ENCODE peak calls at places on chromosomes 2 and 18, in five cellular contexts. Z is tibial nerve, J is H1, K is HCT116, M is adrenal gland. A is an unnamed sample. For H3K27me3, the result is how much of the 10 kb centered on the place peaks cover.

GRCh38 chr18:37403100-37403781 is 162.4 kb downstream of the CELF4 start:
- DNase-seq in Z (no peak), J (no peak), K (no peak), M (peak), A (no peak)

GRCh38 chr2:20108655-20109396 is 57.4 kb upstream of the LAPTM4A start:
- DNase-seq in Z (no peak), J (no peak), K (no peak), M (no peak), A (no peak)

GRCh38 chr2:237486819-237487448 is at the start of gene MLPH:
- DNase-seq in Z (no peak), J (no peak), K (no peak), M (no peak), A (no peak)

GRCh38 chr2:63785096-63785495 is 56.6 kb upstream of the UGP2 start:
- DNase-seq in Z (no peak), J (no peak), K (no peak), M (no peak), A (no peak)

GRCh38 chr2:177201919-177202346 is 10.7 kb upstream of the HNRNPA3 start:
- DNase-seq in Z (no peak), J (no peak), K (no peak), M (no peak), A (no peak)

GRCh38 chr2:188244383-188244782 is 47.3 kb upstream of the GULP1 start:
- DNase-seq in Z (no peak), J (no peak), K (no peak), M (no peak), A (no peak)

GRCh38 chr2:144143294-144144092 is 376.4 kb downstream of the ZEB2 start:
- DNase-seq in Z (no peak), J (no peak), K (no peak), M (no peak), A (no peak)

GRCh38 chr18:57901819-57902600 is 98.9 kb upstream of the ATP8B1 start:
- DNase-seq in Z (no peak), J (no peak), K (no peak), M (no peak), A (no peak)

GRCh38 chr2:120471166-120471565 is 125.2 kb downstream of the INHBB start:
- DNase-seq in Z (no peak), J (no peak), K (no peak), M (peak), A (no peak)

GRCh38 chr2:160731415-160731814 is 237.8 kb upstream of the RBMS1 start:
- DNase-seq in Z (no peak), J (no peak), K (no peak), M (no peak), A (no peak)

GRCh38 chr2:238163494-238164198 is 4.9 kb downstream of the ERFE start:
- DNase-seq in Z (no peak), J (no peak), K (no peak), M (no peak), A (no peak)

GRCh38 chr18:28657836-28658410 is 481.0 kb upstream of the CDH2 start:
- DNase-seq in Z (no peak), J (no peak), K (no peak), M (no peak), A (no peak)

GRCh38 chr2:205188516-205189138 is 493.7 kb upstream of the NRP2 start:
- DNase-seq in Z (peak), J (no peak), K (no peak), M (peak), A (no peak)

GRCh38 chr2:202084265-202084664 is 11.2 kb downstream of the KIAA2012 start:
- DNase-seq in Z (no peak), J (no peak), K (no peak), M (no peak), A (no peak)

GRCh38 chr18:9366126-9366714 is 31.6 kb downstream of the TWSG1 start:
- DNase-seq in Z (peak), J (peak), K (peak), M (peak), A (no peak)

GRCh38 chr18:55529581-55529980 is 58.4 kb downstream of the TCF4 start:
- DNase-seq in Z (no peak), J (no peak), K (no peak), M (no peak), A (no peak)

GRCh38 chr2:182224669-182225068 is 202.2 kb downstream of the PDE1A start:
- DNase-seq in Z (no peak), J (no peak), K (no peak), M (no peak), A (no peak)
- TF ChIP-seq POLR2A in Z (no peak), J (no peak), K (no peak), M (no peak), A (no peak)

GRCh38 chr2:42792583-42793313 is at the start of gene HAAO:
- DNase-seq in Z (no peak), J (no peak), K (no peak), M (no peak), A (no peak)

GRCh38 chr2:42795871-42796301 is 3.5 kb upstream of the HAAO start:
- DNase-seq in Z (no peak), J (no peak), K (no peak), M (no peak), A (no peak)

GRCh38 chr2:42795275-42795674 is 2.9 kb upstream of the HAAO start:
- DNase-seq in Z (no peak), J (no peak), K (no peak), M (no peak), A (no peak)

GRCh38 chr2:42793314-42794270 is 1.2 kb upstream of the HAAO start:
- DNase-seq in Z (peak), J (no peak), K (no peak), M (no peak), A (no peak)

GRCh38 chr2:42794271-42795046 is 2.1 kb upstream of the HAAO start:
- DNase-seq in Z (no peak), J (peak), K (no peak), M (no peak), A (no peak)
- TF ChIP-seq CTCF in Z (no peak), J (peak), K (no peak), M (no peak), A (no peak)

DNA sequence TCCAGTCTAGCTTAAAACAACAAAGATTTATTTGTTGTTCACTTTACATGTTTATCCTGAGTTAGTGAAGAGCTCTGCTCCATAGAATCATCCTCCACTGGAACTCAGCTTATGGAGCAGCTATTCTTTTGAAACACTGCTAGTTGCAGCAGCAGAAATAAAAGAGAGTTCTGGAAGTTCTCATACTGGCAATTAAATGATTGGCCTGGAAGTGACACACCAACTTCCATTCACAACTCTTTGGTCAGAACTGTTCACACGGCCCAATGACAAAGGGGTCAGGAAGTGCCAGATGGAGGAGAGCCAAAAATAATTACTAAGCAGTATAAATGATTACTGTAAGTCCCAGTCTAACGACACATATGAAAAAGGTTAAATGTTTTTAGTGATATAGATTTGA is 39.1 kb downstream of the FBXO11 start:
- DNase-seq in Z (peak), J (no peak), K (peak), M (peak), A (no peak)
- H3K27me3 ChIP-seq in Z (under half), J (under half), K (under half), M (under half), A (under half)

GRCh38 chr2:171432206-171432968 is 1.4 kb downstream of the METTL8 start:
- DNase-seq in Z (no peak), J (no peak), K (no peak), M (no peak), A (no peak)

GRCh38 chr2:171434671-171434980 is 600 bp downstream of the DCAF17 start:
- DNase-seq in Z (peak), J (no peak), K (no peak), M (no peak), A (no peak)

GRCh38 chr2:171432969-171433762 is 624 bp downstream of the METTL8 start:
- DNase-seq in Z (no peak), J (no peak), K (peak), M (peak), A (no peak)

GRCh38 chr2:171436307-171436706 is 2.3 kb downstream of the DCAF17 start:
- DNase-seq in Z (no peak), J (no peak), K (no peak), M (no peak), A (no peak)

GRCh38 chr2:171433763-171434670 is at the start of the genes DCAF17 and METTL8:
- DNase-seq in Z (peak), J (peak), K (peak), M (peak), A (peak)
- TF ChIP-seq POLR2A in Z (peak), J (peak), K (peak), M (peak), A (peak)

DNA sequence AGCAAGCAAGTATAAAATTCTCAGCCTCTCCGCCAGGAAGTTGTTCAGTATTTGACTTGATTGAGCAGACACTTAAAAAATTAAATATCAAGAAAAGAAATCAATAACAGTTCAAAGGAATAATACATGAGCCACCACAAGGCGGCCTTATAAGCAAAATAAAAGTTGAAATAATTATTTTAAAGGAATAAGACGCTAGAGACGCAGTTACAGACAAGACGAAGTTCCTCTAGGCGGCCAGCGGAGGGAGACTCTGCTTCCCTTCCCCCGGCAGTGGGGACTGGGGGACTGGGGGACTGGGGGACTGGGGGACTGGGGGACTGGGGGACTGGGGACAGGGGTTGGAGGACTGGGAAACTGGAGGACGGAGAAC is 524 bp downstream of the CCDC178 start:
- DNase-seq in Z (peak), J (peak), K (no peak), M (no peak), A (no peak)
- TF ChIP-seq CTCF in Z (peak), J (peak), K (no peak), M (no peak), A (peak)

DNA sequence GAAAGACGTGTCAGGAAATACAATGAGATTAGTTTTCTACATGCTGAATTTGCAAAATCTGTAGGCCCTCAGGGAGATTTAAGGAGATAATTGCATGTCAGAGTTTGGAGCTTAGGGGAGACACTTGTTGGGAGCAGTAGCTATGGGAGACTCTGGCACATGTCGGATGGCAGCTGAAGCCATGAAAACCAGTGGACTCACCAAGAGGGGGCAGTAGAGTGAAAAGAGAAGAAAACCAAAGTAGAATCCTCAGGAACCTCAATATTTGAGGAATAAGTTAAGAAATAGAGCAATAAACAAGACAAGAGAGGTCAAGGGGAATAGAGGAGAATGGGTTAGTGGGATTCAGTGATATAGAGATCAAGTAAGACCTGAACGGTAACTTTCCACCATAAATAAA is 24.8 kb downstream of the RUFY4 start:
- DNase-seq in Z (no peak), J (no peak), K (no peak), M (no peak), A (no peak)
- H3K27me3 ChIP-seq in Z (under half), J (under half), K (under half), M (under half), A (under half)

GRCh38 chr18:63141777-63142176 is 177.8 kb downstream of the BCL2 start:
- DNase-seq in Z (no peak), J (no peak), K (no peak), M (no peak), A (no peak)
- TF ChIP-seq POLR2A in Z (no peak), J (no peak), K (no peak), M (no peak), A (no peak)

GRCh38 chr18:48105317-48105716 is 174.9 kb upstream of the SMAD2 start:
- DNase-seq in Z (no peak), J (no peak), K (no peak), M (no peak), A (no peak)
- TF ChIP-seq CTCF in Z (no peak), J (peak), K (peak), M (no peak), A (no peak)

GRCh38 chr2:29114514-29114840 is 738 bp upstream of the CLIP4 start:
- DNase-seq in Z (no peak), J (no peak), K (no peak), M (no peak), A (no peak)
- H3K27me3 ChIP-seq in Z (under half), J (under half), K (under half), M (under half), A (under half)

GRCh38 chr2:142920579-142920978 is 43.1 kb downstream of the KYNU start:
- DNase-seq in Z (no peak), J (no peak), K (no peak), M (no peak), A (no peak)

GRCh38 chr2:142918624-142919023 is 41.2 kb downstream of the KYNU start:
- DNase-seq in Z (no peak), J (no peak), K (no peak), M (no peak), A (no peak)

GRCh38 chr2:142915502-142915901 is 38.0 kb downstream of the KYNU start:
- DNase-seq in Z (no peak), J (no peak), K (no peak), M (no peak), A (no peak)

DNA sequence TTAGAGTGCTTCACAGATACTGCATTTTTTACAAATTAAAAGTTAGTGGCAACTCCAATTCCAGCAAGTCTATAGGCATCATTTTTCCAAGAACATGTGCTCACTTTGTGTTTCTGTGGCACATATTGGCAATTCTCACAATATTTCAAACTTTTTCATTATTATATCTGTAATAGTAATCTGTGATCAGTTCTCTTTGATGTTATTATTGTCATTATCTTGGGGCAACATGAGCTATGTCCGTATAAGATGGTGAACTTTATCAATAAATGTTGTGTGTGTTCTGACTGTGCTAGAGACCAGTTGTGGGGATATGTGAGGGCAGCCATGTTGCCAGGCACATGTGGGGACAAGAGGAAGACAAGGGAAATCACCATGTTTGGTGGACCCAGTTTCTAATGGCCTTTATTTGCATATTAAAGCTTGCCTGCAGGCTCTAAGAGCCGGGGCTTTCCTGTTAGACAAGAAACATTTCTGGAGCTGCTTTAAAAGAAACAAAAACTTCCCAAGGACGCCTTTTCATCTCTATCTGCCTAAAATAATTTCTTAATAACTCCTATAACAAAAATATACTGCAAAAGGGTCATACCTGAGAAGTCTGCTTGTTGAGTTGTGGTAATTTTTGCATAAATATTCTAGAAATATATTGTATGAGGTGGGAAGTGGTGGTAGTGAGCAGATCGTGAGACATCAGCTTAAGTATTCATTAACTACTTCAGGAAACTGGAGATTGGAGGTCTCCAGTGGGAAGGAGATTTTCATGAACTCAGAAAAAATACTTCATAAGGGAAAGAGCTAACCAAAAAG is 37.2 kb downstream of the KYNU start:
- DNase-seq in Z (no peak), J (no peak), K (no peak), M (no peak), A (no peak)
- TF ChIP-seq POLR2A in Z (no peak), J (no peak), K (no peak), M (no peak), A (no peak)